ENCODE peak calls at places on chromosomes 13 and 19, in five cellular contexts. K is brain microvascular endothelial cell, O is foreskin fibroblast, E is heart left ventricle, R is uterus. W is an unnamed sample.

GRCh38 chr13:100234524-100235136 is 145.7 kb downstream of the PCCA start:
- DNase-seq in E (no peak), K (peak), R (no peak), O (peak), W (no peak)

GRCh38 chr13:82370306-82370705 is 1512.0 kb downstream of the SLITRK1 start:
- DNase-seq in E (no peak), K (no peak), O (no peak), R (no peak), W (no peak)

GRCh38 chr19:39407644-39408391 is 1.2 kb downstream of the ZFP36 start:
- DNase-seq in K (no peak), E (no peak), O (peak), R (peak), W (no peak)

GRCh38 chr13:90015565-90016507 is 1331.7 kb upstream of the MIR17HG start:
- DNase-seq in K (no peak), R (no peak), O (no peak), E (no peak), W (no peak)

GRCh38 chr13:20993661-20994440 is 67.5 kb downstream of the LATS2 start:
- DNase-seq in R (no peak), E (no peak), K (peak), O (peak), W (no peak)

GRCh38 chr19:34224996-34225658 is 29.2 kb upstream of the GARRE1 start:
- DNase-seq in E (no peak), R (no peak), O (no peak), K (peak), W (no peak)

GRCh38 chr13:44306401-44307192 is 67.0 kb upstream of the SERP2 start:
- DNase-seq in K (peak), R (peak), E (peak), O (peak), W (peak)

GRCh38 chr19:51903192-51903591 is 1.6 kb downstream of the ZNF649 start:
- DNase-seq in R (no peak), E (no peak), O (no peak), K (no peak), W (no peak)

GRCh38 chr13:28252547-28252946 is 114.2 kb downstream of the PAN3 start:
- DNase-seq in E (no peak), O (no peak), K (no peak), R (no peak), W (no peak)

GRCh38 chr19:341386-342127 is 3.0 kb downstream of the MIER2 start:
- DNase-seq in E (no peak), O (no peak), R (no peak), K (no peak), W (no peak)

GRCh38 chr19:33535176-33535575 is 13.6 kb upstream of the PEPD start:
- DNase-seq in K (no peak), R (no peak), E (no peak), O (no peak), W (no peak)

GRCh38 chr19:35109395-35110112 is 6.1 kb upstream of the FXYD3 start:
- DNase-seq in K (no peak), O (no peak), R (no peak), E (no peak), W (no peak)

GRCh38 chr19:28882818-28883217 is 330.1 kb downstream of the UQCRFS1 start:
- DNase-seq in R (no peak), K (no peak), O (no peak), E (no peak), W (no peak)

DNA sequence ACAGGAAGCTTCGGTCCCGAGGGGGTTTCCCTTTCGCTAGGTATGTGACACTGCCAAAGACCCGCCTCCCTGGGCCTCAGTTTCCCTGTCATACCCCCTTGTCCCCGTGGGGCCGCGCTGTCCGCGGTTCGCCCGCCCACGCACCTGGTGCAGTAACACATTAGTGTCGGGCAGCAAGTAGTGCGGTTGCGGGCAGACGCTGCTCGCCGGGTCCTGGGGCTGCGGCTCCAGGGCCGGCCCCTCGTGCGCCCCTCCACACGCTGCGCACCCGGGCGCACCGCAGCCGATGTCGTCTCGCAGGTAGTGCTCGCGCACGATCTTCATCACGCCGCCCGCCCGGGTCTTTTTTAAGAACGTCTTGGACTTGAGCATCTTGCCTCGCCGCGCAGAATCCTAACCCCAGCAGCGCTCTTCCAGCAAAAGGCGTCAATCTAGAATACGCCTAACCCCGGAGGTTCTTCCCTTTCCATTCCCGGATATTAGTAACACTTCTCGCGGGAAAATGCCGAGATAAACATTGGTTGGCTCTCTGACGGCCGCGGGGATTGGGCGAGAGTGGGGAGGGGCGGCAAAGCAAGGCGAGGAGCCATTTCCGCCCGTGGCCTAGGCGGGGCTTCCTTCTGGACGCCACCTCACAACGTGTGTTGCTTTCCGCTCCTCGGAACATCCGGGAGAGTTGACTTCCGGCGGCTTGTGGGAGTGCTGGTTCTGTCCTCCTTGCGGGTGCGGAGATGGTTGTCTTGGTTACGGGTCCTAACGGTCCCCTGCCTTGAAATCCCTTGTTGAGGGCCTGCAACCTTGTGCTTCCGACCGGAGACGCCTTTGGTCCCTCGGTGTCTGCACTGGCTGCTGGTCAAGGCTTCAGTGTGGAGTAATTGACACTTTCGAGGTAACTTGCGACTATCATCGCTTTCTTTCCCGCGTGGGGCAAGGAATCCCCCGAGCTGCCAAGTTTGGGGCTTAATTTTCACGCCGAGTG is at the start of the genes DIS3 and PIBF1:
- DNase-seq in K (peak), R (peak), E (peak), O (peak), W (peak)
- TF ChIP-seq CTCF in K (peak), R (no peak), E (no peak), O (peak), W (peak)

GRCh38 chr19:12606796-12607195 is 3.8 kb downstream of the ZNF490 start:
- DNase-seq in K (no peak), R (no peak), O (no peak), E (no peak), W (no peak)

GRCh38 chr19:12611361-12611699 is 610 bp downstream of the ZNF791 start:
- DNase-seq in K (peak), O (peak), R (peak), E (peak), W (peak)

GRCh38 chr19:12610540-12611360 is at the start of the genes ZNF490 and ZNF791:
- DNase-seq in O (peak), R (peak), K (peak), E (peak), W (peak)
- TF ChIP-seq CTCF in O (peak), R (peak), K (peak), E (no peak), W (no peak)

GRCh38 chr19:3275068-3275582 is 50.7 kb downstream of the CELF5 start:
- DNase-seq in K (peak), E (no peak), O (no peak), R (no peak), W (no peak)
- TF ChIP-seq CTCF in K (peak), E (no peak), O (no peak), R (no peak), W (peak)

DNA sequence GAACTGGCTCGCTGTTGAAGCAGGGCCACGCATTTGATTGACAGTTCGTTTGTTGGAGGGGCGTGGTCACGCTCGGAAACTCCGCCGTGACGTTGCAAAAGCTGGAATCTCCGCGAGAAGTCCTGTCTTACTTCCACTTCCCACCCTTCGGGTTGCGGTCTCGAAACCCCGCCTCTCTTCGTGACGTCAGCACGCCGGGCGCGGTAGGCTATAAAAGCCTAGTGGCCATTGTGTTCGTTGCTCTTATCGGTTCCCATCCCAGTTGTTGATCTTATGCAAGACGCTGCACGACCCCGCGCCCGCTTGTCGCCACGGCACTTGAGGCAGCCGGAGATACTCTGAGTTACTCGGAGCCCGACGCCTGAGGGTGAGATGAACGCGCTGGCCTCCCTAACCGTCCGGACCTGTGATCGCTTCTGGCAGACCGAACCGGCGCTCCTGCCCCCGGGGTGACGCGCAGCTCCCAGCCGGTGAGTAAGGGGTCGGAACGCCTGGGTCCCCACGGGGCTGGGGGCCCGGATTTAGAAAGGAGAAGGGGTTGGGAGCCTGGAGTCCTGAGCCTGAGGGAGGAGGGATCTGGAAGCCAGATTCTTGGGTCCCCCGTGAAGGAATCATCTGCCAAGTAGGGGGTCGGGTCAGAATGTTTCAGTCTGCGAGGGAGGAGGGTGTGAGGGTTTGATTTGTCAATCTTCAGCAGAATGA is at the start of gene PPP1R15A:
- DNase-seq in K (peak), O (peak), E (peak), R (peak), W (peak)
- TF ChIP-seq CTCF in K (no peak), O (no peak), E (no peak), R (peak), W (no peak)

DNA sequence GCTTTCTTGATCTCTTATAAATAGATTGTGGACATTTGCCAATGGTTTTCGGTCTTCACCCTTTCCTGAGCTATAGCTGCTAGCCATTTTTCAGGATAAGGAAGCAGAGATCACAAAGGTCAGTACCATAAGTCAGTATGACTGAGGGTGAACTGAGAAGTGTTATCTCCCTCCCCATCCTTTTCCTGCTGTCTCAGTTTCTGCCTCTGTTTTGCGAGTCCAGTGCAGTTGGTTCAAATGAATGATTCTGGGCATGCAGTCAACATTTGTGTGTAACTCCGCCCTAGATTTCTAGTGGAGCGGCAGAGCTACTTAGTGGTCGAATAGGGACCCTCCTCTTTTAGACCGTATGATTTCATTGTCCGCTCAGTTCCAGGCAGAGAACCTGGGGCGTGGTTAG is 460.8 kb upstream of the ARGLU1 start:
- DNase-seq in K (no peak), R (no peak), O (no peak), E (no peak), W (no peak)
- TF ChIP-seq CTCF in K (no peak), R (no peak), O (no peak), E (no peak), W (no peak)